ENCODE peak calls at places on chromosomes 12 and 14, in six cellular contexts. T is left ventricle myocardium inferior; R is NCI-H1105; Y is NCI-H2029 treated with DMSO at 0.1 percent for 48 hours; N is HEK293T; D is stimulated activated CD4-positive, alpha-beta T cell treated with anti-CD3 and anti-CD28 coated beads, Interleukin-1b, Interleukin-23, amount 100 ng/mL, for 1 hour. J is an unnamed sample.

GRCh38 chr14:54627325-54627717 is 60.4 kb downstream of the SAMD4A start:
- DNase-seq in T (no peak), R (no peak), Y (no peak), N (no peak), D (no peak), J (no peak)

GRCh38 chr14:94213021-94213420 is 38.9 kb downstream of the PPP4R4 start:
- DNase-seq in T (no peak), R (no peak), Y (no peak), N (no peak), D (no peak), J (no peak)

GRCh38 chr14:22883191-22883976 is at the start of gene REM2:
- DNase-seq in T (no peak), R (peak), Y (peak), N (no peak), D (no peak), J (no peak)

GRCh38 chr14:50343424-50343823 is 31.3 kb downstream of the DMAC2L start:
- DNase-seq in T (no peak), R (no peak), Y (no peak), N (no peak), D (no peak), J (no peak)

GRCh38 chr12:107760207-107760816 is 625 bp downstream of the PRDM4 start:
- DNase-seq in T (no peak), R (peak), Y (no peak), N (peak), D (no peak), J (peak)

GRCh38 chr14:54652188-54652889 is 85.4 kb downstream of the SAMD4A start:
- DNase-seq in T (peak), R (no peak), Y (no peak), N (peak), D (no peak), J (peak)

GRCh38 chr12:6430124-6430989 is 14.4 kb upstream of the CD27 start:
- DNase-seq in T (peak), R (no peak), Y (no peak), N (no peak), D (no peak), J (peak)

GRCh38 chr14:64845878-64846277 is 33.8 kb downstream of the SPTB start:
- DNase-seq in T (no peak), R (no peak), Y (no peak), N (no peak), D (no peak), J (no peak)

GRCh38 chr12:51653431-51653830 is 62.4 kb downstream of the SCN8A start:
- DNase-seq in T (no peak), R (no peak), Y (no peak), N (no peak), D (no peak), J (no peak)